ENCODE peak calls at places on chromosomes 13 and 19, in five cellular contexts. B is neural crest cell, N is neural progenitor cell, O is pons, C is HT1080. D is an unnamed sample.

GRCh38 chr19:39645800-39646411 is 9.8 kb upstream of the LGALS16 start:
- DNase-seq in B (peak; percentile 38), N (peak; percentile 48), O (no peak), C (no peak), D (no peak)

GRCh38 chr19:1273263-1274041 is 1.9 kb upstream of the FAM174C start:
- DNase-seq in B (no peak), N (no peak), O (no peak), C (no peak), D (no peak)

GRCh38 chr19:46724468-46724867 is 7.6 kb upstream of the PRKD2 start:
- DNase-seq in B (no peak), N (no peak), O (no peak), C (no peak), D (no peak)

GRCh38 chr19:54451331-54451871 is 2.4 kb downstream of the LENG8 start:
- DNase-seq in B (no peak), N (no peak), O (no peak), C (no peak), D (no peak)

GRCh38 chr13:105135852-105136251 is 1399.6 kb downstream of the EFNB2 start:
- DNase-seq in B (no peak), N (no peak), O (no peak), C (no peak), D (no peak)

GRCh38 chr19:6271721-6272410 is 7.9 kb downstream of the MLLT1 start:
- DNase-seq in B (no peak), N (peak; percentile 31), O (peak; percentile 54), C (no peak), D (no peak)

GRCh38 chr13:79907527-79907926 is 426.6 kb downstream of the NDFIP2 start:
- DNase-seq in B (no peak), N (no peak), O (no peak), C (no peak), D (no peak)

GRCh38 chr13:29752175-29752574 is 98.2 kb downstream of the UBL3 start:
- DNase-seq in B (no peak), N (no peak), O (no peak), C (no peak), D (no peak)

GRCh38 chr19:9586764-9587163 is 2.5 kb upstream of the ZNF121 start:
- DNase-seq in B (peak; percentile 66), N (peak; percentile 81), O (peak; percentile 64), C (peak; percentile 65), D (no peak)

GRCh38 chr19:57436392-57436791 is 1.3 kb downstream of the ZNF749 start:
- DNase-seq in B (no peak), N (no peak), O (no peak), C (no peak), D (no peak)

D was measured in smooth muscle cell of the brain vasculature.